ENCODE peak calls at places on chromosomes 3 and 15, in four cellular contexts. T is mesendoderm, L is neuronal stem cell, D is trophoblast cell. Y is an unnamed sample. For H3K4me1, the result is how much of the 10 kb centered on the place peaks cover.

GRCh38 chr3:55486857-55487375 is at the start of gene WNT5A:
- DNase-seq in T (peak), L (peak), D (no peak), Y (peak)

GRCh38 chr15:55372701-55373440 is 35.3 kb downstream of the CCPG1 start:
- DNase-seq in T (no peak), L (no peak), D (no peak), Y (peak)

GRCh38 chr15:65192016-65192415 is 6.9 kb upstream of the CLPX start:
- DNase-seq in T (peak), L (no peak), D (no peak), Y (no peak)

GRCh38 chr15:88255496-88256171 is 905 bp downstream of the NTRK3 start:
- DNase-seq in T (peak), L (peak), D (peak), Y (peak)

GRCh38 chr3:49967307-49967706 is 27.4 kb downstream of the RBM6 start:
- DNase-seq in T (no peak), L (no peak), D (no peak), Y (no peak)

GRCh38 chr3:64561503-64561810 is 126.3 kb downstream of the ADAMTS9 start:
- DNase-seq in T (no peak), L (no peak), D (no peak), Y (no peak)

GRCh38 chr3:73653877-73654276 is 29.1 kb upstream of the PDZRN3 start:
- DNase-seq in T (no peak), L (no peak), D (no peak), Y (peak)

GRCh38 chr15:59364238-59364637 is 8.4 kb downstream of the MYO1E start:
- DNase-seq in T (no peak), L (no peak), D (no peak), Y (no peak)

GRCh38 chr15:65365229-65365628 is 12.6 kb downstream of the IGDCC3 start:
- DNase-seq in T (peak), L (no peak), D (peak), Y (peak)

GRCh38 chr3:11438636-11439035 is 166.4 kb downstream of the ATG7 start:
- DNase-seq in T (peak), L (no peak), D (no peak), Y (peak)

GRCh38 chr3:134371542-134372324 is 2.5 kb downstream of the AMOTL2 start:
- DNase-seq in T (peak), L (no peak), D (no peak), Y (peak)

GRCh38 chr15:52262364-52262763 is 33.2 kb downstream of the MYO5C start:
- DNase-seq in T (peak), L (peak), D (no peak), Y (peak)

GRCh38 chr3:169133178-169134161 is 530.0 kb downstream of the MECOM start:
- DNase-seq in T (no peak), L (no peak), D (no peak), Y (peak)

GRCh38 chr15:48913141-48913540 is 35.2 kb downstream of the EID1 start:
- DNase-seq in T (peak), L (no peak), D (no peak), Y (no peak)

GRCh38 chr3:141709126-141709770 is 28.9 kb upstream of the RNF7 start:
- DNase-seq in T (no peak), L (no peak), D (no peak), Y (no peak)

GRCh38 chr3:127213381-127213918 is 20.5 kb downstream of the PRR23E start:
- DNase-seq in T (no peak), L (no peak), D (no peak), Y (no peak)

GRCh38 chr3:130814691-130815472 is 68.3 kb upstream of the PIK3R4 start:
- DNase-seq in T (no peak), L (no peak), D (no peak), Y (no peak)

GRCh38 chr15:39745415-39745814 is 37.2 kb downstream of the FSIP1 start:
- DNase-seq in T (no peak), L (no peak), D (no peak), Y (no peak)

GRCh38 chr3:56683122-56683817 is at the start of gene TASOR:
- DNase-seq in T (peak), L (peak), D (peak), Y (peak)

GRCh38 chr15:89362203-89363101 is 27.8 kb upstream of the POLG start:
- DNase-seq in T (no peak), L (no peak), D (no peak), Y (no peak)

GRCh38 chr3:71582612-71583568 is 638 bp downstream of the FOXP1 start:
- DNase-seq in T (peak), L (peak), D (peak), Y (peak)

DNA sequence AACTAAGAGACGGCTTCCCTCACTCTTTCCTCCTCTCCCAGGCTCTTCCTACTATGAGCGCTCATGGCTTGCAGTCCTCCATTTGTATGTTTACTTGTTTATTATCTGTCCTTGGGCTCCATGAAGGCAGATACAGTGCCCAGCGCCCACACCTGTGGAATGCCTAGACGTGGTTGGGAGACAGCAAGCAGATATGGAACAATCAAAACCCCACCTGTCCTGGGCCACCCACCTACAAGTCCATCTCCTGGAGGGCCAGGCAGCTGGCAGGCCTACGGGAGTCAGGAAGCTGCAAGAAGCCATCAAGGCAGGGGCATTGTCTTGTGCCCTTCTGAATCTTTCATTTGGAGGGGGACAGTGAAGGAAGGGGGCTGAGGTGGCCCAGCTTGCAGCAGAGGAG is 104.7 kb downstream of the IQSEC1 start:
- DNase-seq in T (no peak), L (no peak), D (no peak), Y (no peak)
- H2AK5ac ChIP-seq in T (peak), L (peak), D (no peak), Y (no peak)

GRCh38 chr3:172102123-172102882 is 62.9 kb downstream of the FNDC3B start:
- DNase-seq in T (no peak), L (no peak), D (no peak), Y (no peak)
- H3K4me1 ChIP-seq in T (under half), L (under half), D (under half), Y (under half)

DNA sequence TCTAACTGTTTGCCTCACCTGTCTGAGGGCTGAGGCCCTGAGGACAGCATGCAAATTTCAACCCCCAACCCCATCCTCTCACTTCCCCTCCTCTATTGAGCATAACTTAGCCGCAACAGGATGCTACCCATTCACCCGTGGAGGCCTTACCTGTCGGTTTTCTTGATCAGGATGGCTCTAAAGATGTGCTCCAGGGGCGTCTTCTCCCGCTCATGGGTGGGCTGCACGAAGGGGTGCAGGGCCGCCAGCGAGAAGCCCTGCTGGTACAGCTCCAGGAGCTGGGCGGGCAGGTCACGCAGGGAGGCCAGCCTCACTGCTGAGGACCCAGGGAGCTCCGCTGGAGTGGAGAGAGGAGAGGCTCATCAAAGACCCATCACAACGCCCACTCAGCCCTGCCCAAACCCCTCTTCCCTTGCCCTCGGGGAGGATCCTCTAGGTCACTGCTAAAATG is 79.8 kb downstream of the RFTN1 start:
- DNase-seq in T (no peak), L (no peak), D (no peak), Y (no peak)
- H4K8ac ChIP-seq in T (no peak), L (no peak), D (no peak), Y (no peak)

DNA sequence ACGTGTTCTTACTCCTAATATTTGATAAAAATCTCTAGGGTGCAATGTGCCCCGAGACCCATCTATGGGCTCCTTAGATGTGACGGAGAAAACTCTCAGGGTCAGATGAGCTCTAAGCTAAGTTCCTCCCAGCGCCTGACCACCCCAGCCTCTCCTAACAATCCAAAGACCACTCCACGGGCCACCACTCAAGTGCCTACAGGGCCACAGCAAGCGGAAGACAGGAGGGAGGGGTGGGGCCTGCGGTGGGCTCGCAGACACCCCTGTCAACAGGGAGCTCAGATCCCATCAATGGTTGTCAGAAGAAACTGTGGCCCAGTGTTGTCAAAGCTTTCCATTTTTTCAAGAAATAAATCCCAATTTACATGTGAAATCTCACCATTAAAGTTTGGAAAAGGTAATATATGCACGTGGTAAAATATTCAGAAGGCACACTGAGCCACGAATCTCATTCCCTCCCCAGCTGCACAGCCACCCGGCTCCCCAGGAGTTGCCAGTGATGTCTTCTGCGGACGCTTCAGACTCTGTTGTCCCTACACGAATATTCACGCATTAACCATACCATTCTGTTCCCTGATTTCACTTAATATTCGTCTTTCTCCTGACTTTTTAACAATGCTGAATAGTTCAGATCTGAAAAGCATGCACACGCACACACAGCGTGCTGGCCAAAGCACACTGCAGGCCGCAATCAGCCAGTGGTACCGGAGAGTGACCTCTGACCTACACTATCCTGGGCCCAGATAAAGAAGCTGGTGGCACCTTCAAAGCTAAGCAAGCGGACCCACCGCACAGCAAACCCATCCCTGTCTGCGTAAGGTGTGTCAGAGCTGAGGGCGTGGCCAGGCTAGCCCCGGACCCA is 19.1 kb downstream of the TNK2 start:
- DNase-seq in T (no peak), L (no peak), D (no peak), Y (no peak)
- H2AK5ac ChIP-seq in T (no peak), L (no peak), D (no peak), Y (no peak)

GRCh38 chr15:25792128-25792527 is 71.0 kb downstream of the ATP10A start:
- DNase-seq in T (no peak), L (no peak), D (no peak), Y (no peak)
- H3K4me1 ChIP-seq in T (under half), L (under half), D (under half), Y (under half)

GRCh38 chr3:195061756-195062655 is 209.0 kb downstream of the XXYLT1 start:
- DNase-seq in T (no peak), L (no peak), D (no peak), Y (no peak)
- H4K8ac ChIP-seq in T (no peak), L (no peak), D (no peak), Y (peak)

DNA sequence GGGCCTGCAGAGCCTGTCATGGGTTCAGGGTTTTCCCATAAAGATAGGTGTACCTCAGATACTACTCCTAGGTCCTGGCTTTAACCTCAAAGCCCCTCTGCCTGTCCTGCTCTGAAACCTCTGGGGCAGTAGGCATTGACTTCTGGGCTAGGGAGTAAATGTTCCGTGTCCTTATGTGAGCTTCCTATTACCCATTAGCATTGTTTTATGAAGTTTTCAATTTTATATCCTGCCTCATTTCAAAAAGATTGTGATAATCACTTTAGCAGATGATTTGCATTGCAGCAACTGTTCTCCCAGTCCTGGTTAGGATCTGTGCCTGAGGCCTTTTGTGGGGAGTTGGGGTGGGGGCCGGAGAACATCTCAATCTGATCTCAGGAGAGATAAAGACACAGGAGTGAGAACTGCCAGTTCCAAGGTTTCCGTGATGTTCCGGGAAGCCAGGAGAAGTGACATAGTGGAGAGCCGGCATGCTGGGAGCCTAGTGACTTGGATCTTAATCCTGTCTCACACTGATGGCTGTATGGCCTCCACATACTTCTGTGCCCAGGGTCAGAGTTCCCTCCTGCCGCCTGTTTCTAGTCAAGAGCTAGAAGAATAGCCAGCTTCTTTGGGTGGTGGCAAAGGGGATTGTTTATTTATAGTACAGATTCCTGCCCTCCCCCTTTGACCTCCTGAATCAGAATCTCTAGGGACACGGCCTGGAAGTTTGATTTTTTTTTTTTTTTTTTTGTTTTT is 10.6 kb downstream of the TPM1 start:
- DNase-seq in T (peak), L (no peak), D (peak), Y (peak)
- H2AK5ac ChIP-seq in T (no peak), L (no peak), D (no peak), Y (peak)

GRCh38 chr3:4583441-4583840 is 90.3 kb downstream of the ITPR1 start:
- DNase-seq in T (no peak), L (no peak), D (no peak), Y (peak)

GRCh38 chr3:4582634-4583033 is 89.5 kb downstream of the ITPR1 start:
- DNase-seq in T (no peak), L (no peak), D (no peak), Y (peak)

GRCh38 chr3:4587061-4587837 is 94.1 kb downstream of the ITPR1 start:
- DNase-seq in T (peak), L (no peak), D (no peak), Y (no peak)

GRCh38 chr3:4586381-4586780 is 93.2 kb downstream of the ITPR1 start:
- DNase-seq in T (no peak), L (no peak), D (no peak), Y (no peak)

GRCh38 chr3:4584537-4585249 is 91.5 kb downstream of the ITPR1 start:
- DNase-seq in T (no peak), L (no peak), D (no peak), Y (peak)
- H3K4me1 ChIP-seq in T (under half), L (under half), D (under half), Y (under half)

DNA sequence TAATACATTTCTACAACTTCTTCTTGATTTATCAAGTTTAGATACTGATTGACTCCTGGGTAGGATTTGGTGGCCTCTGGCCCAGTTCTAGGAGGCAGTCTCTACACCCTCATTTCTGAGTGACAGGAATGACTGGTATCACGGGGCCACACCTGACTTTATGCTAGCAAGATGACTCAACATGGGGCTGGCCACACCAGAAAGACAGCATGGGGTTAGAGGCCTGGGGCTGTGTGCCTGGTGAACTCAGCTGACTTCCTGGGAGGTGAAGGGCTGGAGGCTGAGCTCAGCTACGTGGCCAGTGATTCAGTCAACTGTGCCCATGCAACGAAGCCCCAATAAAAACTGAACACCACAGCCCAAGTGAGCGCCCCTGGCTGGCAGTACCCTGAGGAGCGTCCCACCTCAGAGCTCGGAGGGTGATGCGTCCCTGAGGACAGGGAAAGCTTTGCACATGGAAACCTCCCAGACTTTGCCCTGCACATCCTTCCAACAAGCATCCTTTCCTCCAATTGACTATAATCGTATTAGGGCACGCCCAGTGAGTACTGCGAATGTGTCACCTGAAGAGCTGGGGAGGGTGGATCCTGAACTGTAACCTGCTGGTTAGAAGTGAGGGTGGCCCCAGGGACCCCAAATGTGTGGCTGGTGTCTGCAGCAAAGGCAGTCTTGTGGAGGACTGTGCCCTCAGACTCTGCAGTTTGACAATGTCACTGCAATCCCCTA is 57.2 kb downstream of the NIPA2 start:
- DNase-seq in T (peak), L (no peak), D (peak), Y (no peak)
- H4K8ac ChIP-seq in T (no peak), L (no peak), D (no peak), Y (no peak)

GRCh38 chr3:15475161-15475560 is 46.3 kb downstream of the COLQ start:
- DNase-seq in T (no peak), L (no peak), D (no peak), Y (no peak)
- H2AK5ac ChIP-seq in T (no peak), L (no peak), D (no peak), Y (no peak)

Y was measured in mesenchymal stem cell.